ENCODE peak calls at places on chromosomes 4 and X, in five cellular contexts. One of them, this sample, is unnamed.

GRCh38 chr4:94488667-94489066 is 36.9 kb downstream of the PDLIM5 start:
- DNase-seq in BJ: peak
- DNase-seq in cardiac fibroblast: no peak
- DNase-seq in NCI-H2081: no peak
- DNase-seq in HuH-7.5: no peak
- DNase-seq in this sample: peak

GRCh38 chrX:32185160-32185559 is 1026.2 kb downstream of the DMD start:
- DNase-seq in BJ: no peak
- DNase-seq in cardiac fibroblast: no peak
- DNase-seq in NCI-H2081: no peak
- DNase-seq in HuH-7.5: no peak
- DNase-seq in this sample: no peak

GRCh38 chr4:112348488-112349158 is 51.5 kb downstream of the ALPK1 start:
- DNase-seq in BJ: peak
- DNase-seq in cardiac fibroblast: peak
- DNase-seq in NCI-H2081: no peak
- DNase-seq in HuH-7.5: peak
- DNase-seq in this sample: peak

GRCh38 chr4:74932832-74933561 is at the start of gene PARM1:
- DNase-seq in BJ: peak
- DNase-seq in cardiac fibroblast: peak
- DNase-seq in NCI-H2081: peak
- DNase-seq in HuH-7.5: peak
- DNase-seq in this sample: no peak

GRCh38 chr4:111070390-111070789 is 447.5 kb upstream of the PITX2 start:
- DNase-seq in BJ: no peak
- DNase-seq in cardiac fibroblast: no peak
- DNase-seq in NCI-H2081: no peak
- DNase-seq in HuH-7.5: no peak
- DNase-seq in this sample: peak

GRCh38 chr4:157818946-157819692 is 353.7 kb downstream of the GASK1B start:
- DNase-seq in BJ: no peak
- DNase-seq in cardiac fibroblast: no peak
- DNase-seq in NCI-H2081: no peak
- DNase-seq in HuH-7.5: no peak
- DNase-seq in this sample: no peak

GRCh38 chrX:119602701-119603255 is 3.4 kb downstream of the NKRF start:
- DNase-seq in BJ: no peak
- DNase-seq in cardiac fibroblast: no peak
- DNase-seq in NCI-H2081: no peak
- DNase-seq in HuH-7.5: no peak
- DNase-seq in this sample: no peak

GRCh38 chr4:147822128-147822527 is 90.2 kb downstream of the ARHGAP10 start:
- DNase-seq in BJ: no peak
- DNase-seq in cardiac fibroblast: peak
- DNase-seq in NCI-H2081: no peak
- DNase-seq in HuH-7.5: no peak
- DNase-seq in this sample: peak

GRCh38 chr4:23932935-23933334 is 43.1 kb upstream of the PPARGC1A start:
- DNase-seq in BJ: no peak
- DNase-seq in cardiac fibroblast: peak
- DNase-seq in NCI-H2081: no peak
- DNase-seq in HuH-7.5: no peak
- DNase-seq in this sample: peak

GRCh38 chr4:78439328-78439727 is 112.2 kb upstream of the ANXA3 start:
- DNase-seq in BJ: no peak
- DNase-seq in cardiac fibroblast: no peak
- DNase-seq in NCI-H2081: no peak
- DNase-seq in HuH-7.5: no peak
- DNase-seq in this sample: no peak

GRCh38 chr4:78372282-78372988 is 179.1 kb upstream of the ANXA3 start:
- DNase-seq in BJ: no peak
- DNase-seq in cardiac fibroblast: no peak
- DNase-seq in NCI-H2081: no peak
- DNase-seq in HuH-7.5: no peak
- DNase-seq in this sample: no peak

GRCh38 chr4:28976369-28976768 is 1743.8 kb upstream of the PCDH7 start:
- DNase-seq in BJ: no peak
- DNase-seq in cardiac fibroblast: no peak
- DNase-seq in NCI-H2081: no peak
- DNase-seq in HuH-7.5: no peak
- DNase-seq in this sample: no peak

GRCh38 chr4:139611391-139611790 is 54.2 kb upstream of the MGST2 start:
- DNase-seq in BJ: no peak
- DNase-seq in cardiac fibroblast: no peak
- DNase-seq in NCI-H2081: no peak
- DNase-seq in HuH-7.5: no peak
- DNase-seq in this sample: no peak

GRCh38 chrX:55815546-55815945 is 98.0 kb downstream of the RRAGB start:
- DNase-seq in BJ: no peak
- DNase-seq in cardiac fibroblast: no peak
- DNase-seq in NCI-H2081: no peak
- DNase-seq in HuH-7.5: no peak
- DNase-seq in this sample: no peak

GRCh38 chr4:71456841-71457240 is 118.0 kb downstream of the SLC4A4 start:
- DNase-seq in BJ: peak
- DNase-seq in cardiac fibroblast: peak
- DNase-seq in NCI-H2081: no peak
- DNase-seq in HuH-7.5: no peak
- DNase-seq in this sample: peak

GRCh38 chr4:151389316-151389715 is 19.7 kb upstream of the FHIP1A start:
- DNase-seq in BJ: peak
- DNase-seq in cardiac fibroblast: no peak
- DNase-seq in NCI-H2081: no peak
- DNase-seq in HuH-7.5: no peak
- DNase-seq in this sample: peak

GRCh38 chrX:48649109-48649508 is 34.5 kb upstream of the WAS start:
- DNase-seq in BJ: no peak
- DNase-seq in cardiac fibroblast: no peak
- DNase-seq in NCI-H2081: no peak
- DNase-seq in HuH-7.5: no peak
- DNase-seq in this sample: no peak

GRCh38 chr4:837772-838171 is 11.8 kb upstream of the CPLX1 start:
- DNase-seq in BJ: no peak
- DNase-seq in cardiac fibroblast: no peak
- DNase-seq in NCI-H2081: no peak
- DNase-seq in HuH-7.5: no peak
- DNase-seq in this sample: no peak

GRCh38 chr4:98658287-98659105 is at the start of gene TSPAN5:
- DNase-seq in BJ: no peak
- DNase-seq in cardiac fibroblast: peak
- DNase-seq in NCI-H2081: peak
- DNase-seq in HuH-7.5: peak
- DNase-seq in this sample: no peak

GRCh38 chrX:150044556-150044955 is 106.3 kb upstream of the EOLA2 start:
- DNase-seq in BJ: no peak
- DNase-seq in cardiac fibroblast: no peak
- DNase-seq in NCI-H2081: no peak
- DNase-seq in HuH-7.5: no peak
- DNase-seq in this sample: no peak

GRCh38 chr4:164725066-164725465 is 28.9 kb upstream of the SMIM31 start:
- DNase-seq in BJ: no peak
- DNase-seq in cardiac fibroblast: no peak
- DNase-seq in NCI-H2081: no peak
- DNase-seq in HuH-7.5: no peak
- DNase-seq in this sample: no peak

This sample was measured in AG09309.